ENCODE peak calls at places on chromosome 4, in six cellular contexts. Y is GM13977, Q is Right ventricle myocardium superior, B is transverse colon, F is DMS153, X is GM12892. W is an unnamed sample.

GRCh38 chr4:6909970-6910339 is 329 bp downstream of the TBC1D14 start:
- DNase-seq in Y (no peak), Q (peak), B (peak), F (no peak), X (peak), W (peak)

GRCh38 chr4:89598602-89599001 is 238.4 kb downstream of the SNCA start:
- DNase-seq in Y (no peak), Q (no peak), B (no peak), F (peak), X (no peak), W (peak)

GRCh38 chr4:39042365-39042764 is 10.2 kb upstream of the TMEM156 start:
- DNase-seq in Y (no peak), Q (no peak), B (no peak), F (no peak), X (no peak), W (no peak)

GRCh38 chr4:70443329-70443728 is 28.7 kb upstream of the MUC7 start:
- DNase-seq in Y (no peak), Q (no peak), B (no peak), F (no peak), X (no peak), W (no peak)

GRCh38 chr4:184746532-184746870 is 12.6 kb upstream of the CENPU start:
- DNase-seq in Y (no peak), Q (no peak), B (no peak), F (no peak), X (no peak), W (peak)

GRCh38 chr4:76968937-76969336 is 19.4 kb downstream of the SEPTIN11 start:
- DNase-seq in Y (no peak), Q (no peak), B (no peak), F (no peak), X (no peak), W (no peak)

GRCh38 chr4:3524920-3525319 is 7.3 kb downstream of the LRPAP1 start:
- DNase-seq in Y (no peak), Q (no peak), B (no peak), F (no peak), X (no peak), W (no peak)

GRCh38 chr4:16289872-16290554 is 63.7 kb upstream of the TAPT1 start:
- DNase-seq in Y (peak), Q (no peak), B (no peak), F (no peak), X (no peak), W (peak)

GRCh38 chr4:182145360-182145905 is 97.8 kb upstream of the TENM3 start:
- DNase-seq in Y (no peak), Q (no peak), B (no peak), F (peak), X (no peak), W (no peak)

GRCh38 chr4:5266991-5267390 is 215.7 kb downstream of the STK32B start:
- DNase-seq in Y (no peak), Q (no peak), B (no peak), F (no peak), X (no peak), W (no peak)